ENCODE peak calls at places on chromosomes 1 and 21, in eight cellular contexts. K is progenitor cell of endocrine pancreas, S is tibial artery, N is coronary artery, T is AG04450, Y is endodermal cell, L is body of pancreas, P is PC-3. B is an unnamed sample.

GRCh38 chr1:186082235-186082937 is 292.7 kb downstream of the TPR start:
- DNase-seq in T (no peak), L (peak), N (peak), Y (no peak), S (peak), P (peak), K (no peak), B (peak)

GRCh38 chr1:212699839-212700596 is at the start of gene BATF3:
- DNase-seq in T (no peak), N (peak), K (peak), Y (peak), P (no peak), S (peak), L (peak), B (peak)

GRCh38 chr1:54252371-54252770 is 52.4 kb downstream of the MRPL37 start:
- DNase-seq in N (no peak), T (no peak), K (no peak), Y (no peak), P (no peak), S (no peak), L (no peak), B (no peak)

GRCh38 chr1:31939484-31940329 is 1.5 kb upstream of the PTP4A2 start:
- DNase-seq in L (peak), T (peak), K (peak), P (peak), Y (peak), S (no peak), N (peak), B (no peak)

GRCh38 chr1:64330839-64331238 is 127.4 kb downstream of the UBE2U start:
- DNase-seq in P (no peak), K (no peak), T (no peak), S (no peak), L (no peak), N (no peak), Y (no peak), B (no peak)

GRCh38 chr1:57307382-57307781 is 116.5 kb downstream of the DAB1 start:
- DNase-seq in Y (peak), L (no peak), T (no peak), P (no peak), N (no peak), S (no peak), K (no peak), B (no peak)

GRCh38 chr21:38771536-38771935 is 34.2 kb upstream of the ETS2 start:
- DNase-seq in N (no peak), Y (no peak), K (no peak), L (no peak), S (no peak), T (no peak), P (no peak), B (no peak)

GRCh38 chr1:27650527-27651175 is 15.7 kb upstream of the FGR start:
- DNase-seq in L (no peak), K (no peak), N (no peak), P (peak), Y (peak), S (no peak), T (no peak), B (no peak)

GRCh38 chr1:32619701-32620485 is 30.5 kb downstream of the ZBTB8OS start:
- DNase-seq in Y (no peak), N (no peak), T (no peak), S (no peak), P (peak), L (no peak), K (no peak), B (no peak)

GRCh38 chr1:110309139-110309538 is 30.0 kb upstream of the RBM15 start:
- DNase-seq in L (no peak), N (no peak), P (peak), S (no peak), Y (peak), T (no peak), K (no peak), B (no peak)

GRCh38 chr21:14683021-14683420 is 136.9 kb upstream of the SAMSN1 start:
- DNase-seq in N (no peak), L (no peak), Y (no peak), S (no peak), P (no peak), T (no peak), K (no peak), B (no peak)

GRCh38 chr1:17212487-17213121 is 7.7 kb downstream of the PADI1 start:
- DNase-seq in K (no peak), S (no peak), N (no peak), L (peak), Y (peak), P (no peak), T (peak), B (peak)

GRCh38 chr1:27086026-27086425 is 68.9 kb downstream of the SLC9A1 start:
- DNase-seq in Y (no peak), T (no peak), K (no peak), L (no peak), S (no peak), N (peak), P (peak), B (no peak)

GRCh38 chr1:185499986-185500626 is 183.1 kb upstream of the IVNS1ABP start:
- DNase-seq in S (no peak), T (peak), K (no peak), N (no peak), P (peak), Y (no peak), L (no peak), B (no peak)

GRCh38 chr1:25544819-25545218 is 1.4 kb downstream of the LDLRAP1 start:
- DNase-seq in S (peak), Y (no peak), T (no peak), L (peak), P (peak), N (peak), K (no peak), B (no peak)

GRCh38 chr21:46253610-46254124 is 25.1 kb upstream of the LSS start:
- DNase-seq in Y (no peak), T (no peak), L (no peak), S (no peak), K (no peak), N (no peak), P (no peak), B (no peak)

GRCh38 chr1:109065137-109065536 is 10.7 kb downstream of the TAF13 start:
- DNase-seq in Y (no peak), K (no peak), N (no peak), P (no peak), T (no peak), L (no peak), S (no peak), B (no peak)

GRCh38 chr1:91803847-91804545 is 82.0 kb downstream of the TGFBR3 start:
- DNase-seq in N (no peak), S (no peak), Y (no peak), T (no peak), P (peak), L (no peak), K (no peak), B (no peak)

GRCh38 chr1:204261746-204262505 is 48.1 kb upstream of the GOLT1A start:
- DNase-seq in N (no peak), Y (no peak), L (no peak), T (peak), P (no peak), S (no peak), K (no peak), B (no peak)

GRCh38 chr1:67429011-67429527 is 1.1 kb downstream of the SERBP1 start:
- DNase-seq in L (no peak), N (no peak), S (no peak), P (peak), T (no peak), K (no peak), Y (no peak), B (no peak)

GRCh38 chr21:46024983-46025860 is 43.7 kb downstream of the COL6A1 start:
- DNase-seq in K (no peak), T (no peak), Y (no peak), S (no peak), L (no peak), N (no peak), P (no peak), B (no peak)

GRCh38 chr1:164784960-164785359 is 226.0 kb downstream of the PBX1 start:
- DNase-seq in L (no peak), T (no peak), Y (peak), S (no peak), P (no peak), K (no peak), N (no peak), B (no peak)

GRCh38 chr1:38456564-38456876 is 403.1 kb downstream of the RRAGC start:
- DNase-seq in N (no peak), Y (no peak), K (no peak), T (no peak), S (no peak), P (no peak), L (no peak), B (no peak)

GRCh38 chr1:46654012-46654411 is 14.2 kb downstream of the ATPAF1 start:
- DNase-seq in T (no peak), L (no peak), N (no peak), P (no peak), S (no peak), K (no peak), Y (no peak), B (no peak)

GRCh38 chr1:200934676-200935245 is 40.1 kb downstream of the INAVA start:
- DNase-seq in N (no peak), S (peak), P (no peak), T (no peak), Y (peak), K (no peak), L (no peak), B (no peak)

GRCh38 chr1:245751111-245751510 is 596.3 kb downstream of the KIF26B start:
- DNase-seq in N (no peak), K (no peak), T (peak), S (no peak), P (no peak), L (no peak), Y (no peak), B (no peak)

GRCh38 chr1:247060771-247061170 is 17.8 kb downstream of the ZNF670 start:
- DNase-seq in L (no peak), P (no peak), N (no peak), Y (no peak), S (no peak), T (no peak), K (no peak), B (no peak)

GRCh38 chr1:90127288-90127953 is 132.5 kb downstream of the ZNF326 start:
- DNase-seq in P (no peak), Y (no peak), N (no peak), S (no peak), T (no peak), K (no peak), L (no peak), B (no peak)

GRCh38 chr1:90135306-90135705 is 140.4 kb downstream of the ZNF326 start:
- DNase-seq in Y (no peak), T (no peak), N (no peak), P (no peak), K (no peak), S (no peak), L (no peak), B (no peak)

GRCh38 chr1:90132306-90132705 is 137.4 kb downstream of the ZNF326 start:
- DNase-seq in L (no peak), S (no peak), Y (no peak), T (no peak), N (no peak), P (no peak), K (no peak), B (no peak)

GRCh38 chr1:90133133-90133532 is 138.2 kb downstream of the ZNF326 start:
- DNase-seq in T (no peak), N (no peak), K (peak), S (no peak), L (no peak), Y (peak), P (peak), B (no peak)
- TF ChIP-seq CTCF in T (peak), N (no peak), K (peak), S (peak), L (peak), Y (peak), P (peak), B (no peak)

DNA sequence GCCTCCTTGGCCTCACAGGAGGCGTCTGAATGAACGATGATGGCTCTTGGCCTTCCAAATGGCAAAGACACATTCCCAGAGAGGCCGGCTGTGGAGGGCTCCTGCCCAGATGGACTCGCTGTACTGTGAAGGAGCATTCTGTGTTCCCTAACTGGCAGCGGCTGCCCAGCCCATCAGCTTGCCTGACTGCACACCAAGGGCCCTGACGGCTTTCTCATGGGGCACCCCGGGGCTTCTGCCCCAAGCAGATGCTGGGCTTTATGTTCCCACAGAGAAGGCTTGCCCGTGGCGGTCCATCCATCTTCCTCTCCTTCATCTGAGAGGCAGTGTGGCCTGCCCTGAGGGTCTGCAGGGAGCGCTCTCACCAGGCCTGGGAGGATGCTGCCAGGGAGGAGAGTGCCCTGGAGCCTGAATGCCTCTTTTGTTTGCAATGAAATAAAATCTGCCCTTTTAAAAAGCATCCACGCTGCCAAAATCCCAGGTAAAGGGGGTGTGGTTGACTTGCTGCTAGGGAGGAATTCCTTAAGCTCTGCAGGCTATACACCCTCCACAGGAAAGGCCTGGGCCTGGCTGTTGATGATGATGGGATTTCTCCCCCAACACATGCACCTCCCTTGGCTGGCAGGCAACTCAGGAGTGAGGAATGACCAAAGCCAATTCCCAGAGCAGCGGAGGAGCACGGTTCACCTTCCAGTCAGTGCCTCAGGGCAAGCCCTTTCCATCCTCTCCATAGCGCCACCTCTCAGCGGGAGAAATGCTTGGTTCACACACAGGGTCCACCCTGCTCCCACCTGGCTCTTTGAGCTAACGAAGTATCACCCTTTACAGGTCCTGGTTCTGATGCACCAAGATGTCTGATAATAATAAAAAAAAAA is 84.7 kb upstream of the SSX2IP start:
- DNase-seq in N (no peak), P (peak), Y (peak), K (no peak), L (no peak), T (no peak), S (no peak), B (no peak)
- TF ChIP-seq CTCF in N (no peak), P (peak), Y (peak), K (no peak), L (no peak), T (no peak), S (no peak), B (no peak)

GRCh38 chr1:3695326-3696217 is 43.3 kb downstream of the TP73 start:
- DNase-seq in T (no peak), P (peak), N (no peak), S (no peak), Y (peak), K (peak), L (peak), B (no peak)
- TF ChIP-seq CTCF in T (peak), P (peak), N (peak), S (peak), Y (peak), K (peak), L (peak), B (peak)

GRCh38 chr1:156064615-156065014 is 3.7 kb downstream of the RAB25 start:
- DNase-seq in P (no peak), Y (no peak), L (no peak), K (no peak), S (no peak), N (no peak), T (no peak), B (no peak)
- TF ChIP-seq CTCF in P (no peak), Y (no peak), L (no peak), K (no peak), S (no peak), N (no peak), T (no peak), B (no peak)

DNA sequence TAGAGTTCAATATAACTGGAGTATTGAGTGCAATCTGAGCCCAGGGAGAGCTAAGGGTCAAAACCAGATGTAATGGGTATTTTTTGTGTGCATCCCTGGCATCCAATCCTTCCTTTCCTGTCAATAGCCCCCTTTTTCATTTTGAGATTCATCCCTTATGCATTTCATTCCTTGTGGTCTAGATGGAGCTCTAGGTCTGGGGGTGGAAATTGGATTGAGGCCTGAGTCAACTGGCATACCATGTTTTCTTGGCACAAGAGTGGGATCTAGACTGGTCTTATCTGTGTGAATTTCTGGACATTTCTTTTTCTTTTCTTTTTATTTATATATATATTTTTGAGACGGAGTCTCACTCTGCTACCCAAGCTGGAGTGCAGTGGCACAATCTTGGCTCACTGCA is 67.3 kb upstream of the RAB3GAP2 start:
- DNase-seq in L (no peak), T (no peak), S (no peak), N (no peak), Y (no peak), P (no peak), K (no peak), B (no peak)
- TF ChIP-seq CTCF in L (no peak), T (no peak), S (no peak), N (no peak), Y (peak), P (peak), K (no peak), B (no peak)

DNA sequence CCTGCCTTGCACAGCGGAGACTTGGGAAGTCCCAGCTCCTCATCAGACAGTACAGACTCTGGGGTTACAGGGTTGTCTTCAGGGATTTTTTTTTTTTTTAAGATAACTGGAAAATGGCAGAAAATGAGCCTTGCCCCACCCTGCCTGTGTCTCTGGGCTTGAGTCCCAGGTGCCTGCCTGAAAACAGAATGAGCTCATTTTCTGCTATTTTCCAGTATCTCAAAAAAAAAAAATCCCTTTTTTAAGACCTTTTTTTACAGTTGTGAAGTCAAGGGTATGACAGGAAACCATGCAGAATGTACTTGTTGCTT is 10.1 kb downstream of the SLX9 start:
- DNase-seq in T (no peak), S (no peak), K (no peak), Y (no peak), L (no peak), P (no peak), N (no peak), B (no peak)
- TF ChIP-seq CTCF in T (no peak), S (no peak), K (no peak), Y (no peak), L (no peak), P (no peak), N (no peak), B (no peak)

GRCh38 chr1:244207042-244207934 is 156.2 kb downstream of the ZBTB18 start:
- DNase-seq in T (peak), Y (no peak), S (no peak), N (no peak), K (no peak), L (no peak), P (no peak), B (no peak)
- TF ChIP-seq CTCF in T (no peak), Y (no peak), S (no peak), N (no peak), K (no peak), L (no peak), P (no peak), B (no peak)